ENCODE peak calls at places on chromosomes 1 and 21, in five cellular contexts. One of them, this sample, is unnamed.
A peak's percentile ranks its signal among the peaks of the same experiment; 100 is the strongest.

GRCh38 chr1:212628056-212628455 is 19.5 kb downstream of the ATF3 start:
- DNase-seq in AG09309: no peak
- DNase-seq in fibroblast of lung: no peak
- DNase-seq in heart right ventricle: no peak
- DNase-seq in stomach: no peak
- DNase-seq in this sample: no peak

GRCh38 chr1:62993844-62994243 is 209.9 kb downstream of the ATG4C start:
- DNase-seq in AG09309: no peak
- DNase-seq in fibroblast of lung: no peak
- DNase-seq in heart right ventricle: no peak
- DNase-seq in stomach: no peak
- DNase-seq in this sample: no peak

GRCh38 chr21:33554236-33554981 is 11.6 kb downstream of the SON start:
- DNase-seq in AG09309: no peak
- DNase-seq in fibroblast of lung: no peak
- DNase-seq in heart right ventricle: no peak
- DNase-seq in stomach: no peak
- DNase-seq in this sample: no peak

GRCh38 chr1:173447224-173447623 is 29.9 kb upstream of the PRDX6 start:
- DNase-seq in AG09309: no peak
- DNase-seq in fibroblast of lung: no peak
- DNase-seq in heart right ventricle: no peak
- DNase-seq in stomach: no peak
- DNase-seq in this sample: no peak

GRCh38 chr1:6466023-6466422 is at the start of gene TNFRSF25:
- DNase-seq in AG09309: no peak
- DNase-seq in fibroblast of lung: no peak
- DNase-seq in heart right ventricle: no peak
- DNase-seq in stomach: no peak
- DNase-seq in this sample: no peak

GRCh38 chr1:5455651-5456050 is 536.6 kb downstream of the NPHP4 start:
- DNase-seq in AG09309: no peak
- DNase-seq in fibroblast of lung: no peak
- DNase-seq in heart right ventricle: no peak
- DNase-seq in stomach: no peak
- DNase-seq in this sample: no peak

GRCh38 chr1:15764269-15764764 is 5.7 kb downstream of the FBLIM1 start:
- DNase-seq in AG09309: no peak
- DNase-seq in fibroblast of lung: no peak
- DNase-seq in heart right ventricle: no peak
- DNase-seq in stomach: peak; percentile 58
- DNase-seq in this sample: no peak

GRCh38 chr1:156565519-156565918 is 6.8 kb downstream of the IQGAP3 start:
- DNase-seq in AG09309: no peak
- DNase-seq in fibroblast of lung: no peak
- DNase-seq in heart right ventricle: no peak
- DNase-seq in stomach: no peak
- DNase-seq in this sample: no peak

GRCh38 chr1:232404227-232404626 is 225.7 kb downstream of the SIPA1L2 start:
- DNase-seq in AG09309: no peak
- DNase-seq in fibroblast of lung: no peak
- DNase-seq in heart right ventricle: no peak
- DNase-seq in stomach: no peak
- DNase-seq in this sample: no peak

GRCh38 chr1:96424882-96425281 is 296.7 kb upstream of the PTBP2 start:
- DNase-seq in AG09309: no peak
- DNase-seq in fibroblast of lung: peak; percentile 75
- DNase-seq in heart right ventricle: no peak
- DNase-seq in stomach: no peak
- DNase-seq in this sample: no peak

GRCh38 chr1:178093958-178094751 is at the start of gene RASAL2:
- DNase-seq in AG09309: no peak
- DNase-seq in fibroblast of lung: peak; percentile 61
- DNase-seq in heart right ventricle: peak; percentile 77
- DNase-seq in stomach: peak; percentile 62
- DNase-seq in this sample: peak; percentile 58

GRCh38 chr1:220825819-220826551 is 39.3 kb downstream of the MTARC1 start:
- DNase-seq in AG09309: peak; percentile 32
- DNase-seq in fibroblast of lung: no peak
- DNase-seq in heart right ventricle: peak; percentile 34
- DNase-seq in stomach: no peak
- DNase-seq in this sample: no peak

GRCh38 chr1:67755619-67756018 is 70.6 kb downstream of the GADD45A start:
- DNase-seq in AG09309: no peak
- DNase-seq in fibroblast of lung: no peak
- DNase-seq in heart right ventricle: no peak
- DNase-seq in stomach: no peak
- DNase-seq in this sample: no peak

GRCh38 chr1:151371744-151372410 is 628 bp downstream of the SELENBP1 start:
- DNase-seq in AG09309: no peak
- DNase-seq in fibroblast of lung: peak; percentile 38
- DNase-seq in heart right ventricle: peak; percentile 67
- DNase-seq in stomach: peak; percentile 75
- DNase-seq in this sample: peak; percentile 36

GRCh38 chr1:30912203-30912602 is 3.6 kb upstream of the SDC3 start:
- DNase-seq in AG09309: no peak
- DNase-seq in fibroblast of lung: no peak
- DNase-seq in heart right ventricle: no peak
- DNase-seq in stomach: no peak
- DNase-seq in this sample: no peak

GRCh38 chr1:84634536-84635205 is 55.6 kb downstream of the SSX2IP start:
- DNase-seq in AG09309: no peak
- DNase-seq in fibroblast of lung: no peak
- DNase-seq in heart right ventricle: no peak
- DNase-seq in stomach: no peak
- DNase-seq in this sample: no peak

GRCh38 chr1:246497331-246497915 is 9.7 kb downstream of the SMYD3 start:
- DNase-seq in AG09309: peak; percentile 52
- DNase-seq in fibroblast of lung: peak; percentile 63
- DNase-seq in heart right ventricle: no peak
- DNase-seq in stomach: no peak
- DNase-seq in this sample: no peak

GRCh38 chr21:44298301-44298700 is 1.6 kb upstream of the PFKL start:
- DNase-seq in AG09309: no peak
- DNase-seq in fibroblast of lung: no peak
- DNase-seq in heart right ventricle: no peak
- DNase-seq in stomach: no peak
- DNase-seq in this sample: no peak

GRCh38 chr1:244012232-244012631 is 38.9 kb upstream of the ZBTB18 start:
- DNase-seq in AG09309: no peak
- DNase-seq in fibroblast of lung: peak; percentile 88
- DNase-seq in heart right ventricle: no peak
- DNase-seq in stomach: no peak
- DNase-seq in this sample: no peak

GRCh38 chr1:226535626-226536025 is 12.9 kb upstream of the STUM start:
- DNase-seq in AG09309: no peak
- DNase-seq in fibroblast of lung: no peak
- DNase-seq in heart right ventricle: no peak
- DNase-seq in stomach: no peak
- DNase-seq in this sample: no peak

GRCh38 chr1:29236743-29236992 is 346 bp downstream of the PTPRU start:
- DNase-seq in AG09309: no peak
- DNase-seq in fibroblast of lung: peak; percentile 51
- DNase-seq in heart right ventricle: no peak
- DNase-seq in stomach: no peak
- DNase-seq in this sample: no peak

GRCh38 chr1:240344918-240345317 is 253.2 kb downstream of the FMN2 start:
- DNase-seq in AG09309: no peak
- DNase-seq in fibroblast of lung: peak; percentile 53
- DNase-seq in heart right ventricle: no peak
- DNase-seq in stomach: no peak
- DNase-seq in this sample: no peak

GRCh38 chr1:79460773-79461436 is 454.4 kb upstream of the ADGRL4 start:
- DNase-seq in AG09309: no peak
- DNase-seq in fibroblast of lung: no peak
- DNase-seq in heart right ventricle: no peak
- DNase-seq in stomach: no peak
- DNase-seq in this sample: no peak

GRCh38 chr1:32470991-32471694 is 6.3 kb downstream of the ZBTB8B start:
- DNase-seq in AG09309: no peak
- DNase-seq in fibroblast of lung: no peak
- DNase-seq in heart right ventricle: no peak
- DNase-seq in stomach: no peak
- DNase-seq in this sample: no peak

GRCh38 chr1:230661976-230662375 is 19.7 kb downstream of the COG2 start:
- DNase-seq in AG09309: no peak
- DNase-seq in fibroblast of lung: no peak
- DNase-seq in heart right ventricle: no peak
- DNase-seq in stomach: no peak
- DNase-seq in this sample: no peak

GRCh38 chr1:192986110-192986747 is 72.9 kb downstream of the UCHL5 start:
- DNase-seq in AG09309: no peak
- DNase-seq in fibroblast of lung: peak; percentile 77
- DNase-seq in heart right ventricle: no peak
- DNase-seq in stomach: no peak
- DNase-seq in this sample: no peak

DNA sequence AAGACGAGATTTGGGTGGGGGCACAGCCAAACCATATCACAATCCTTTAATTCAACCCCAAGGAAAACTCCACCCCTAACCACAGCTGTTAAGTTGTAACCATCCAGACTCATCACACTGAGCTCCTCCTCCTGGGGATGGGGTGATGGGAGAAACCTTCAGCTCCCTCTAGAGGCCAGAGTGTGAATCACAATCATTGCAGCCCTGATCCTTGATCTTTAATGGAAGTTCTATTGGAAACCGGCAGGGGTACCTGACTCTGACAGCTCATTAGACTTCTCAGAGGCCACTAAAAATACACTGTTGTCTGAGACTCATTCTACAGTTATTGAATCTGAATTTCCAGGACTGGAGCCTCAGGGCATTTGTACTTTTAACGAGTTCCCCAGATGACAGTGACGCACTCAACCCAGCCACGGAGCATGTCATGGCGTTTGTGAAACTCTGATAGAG is 127.2 kb downstream of the IGSF21 start:
- DNase-seq in AG09309: no peak
- DNase-seq in fibroblast of lung: no peak
- DNase-seq in heart right ventricle: no peak
- DNase-seq in stomach: peak; percentile 36
- DNase-seq in this sample: no peak
- H3K4me3 ChIP-seq in AG09309: no peak overlapping the region
- H3K4me3 ChIP-seq in fibroblast of lung: no peak overlapping the region
- H3K4me3 ChIP-seq in heart right ventricle: no peak overlapping the region
- H3K4me3 ChIP-seq in stomach: no peak overlapping the region
- H3K4me3 ChIP-seq in this sample: no peak overlapping the region

GRCh38 chr1:181314959-181315358 is 168.4 kb upstream of the CACNA1E start:
- DNase-seq in AG09309: no peak
- DNase-seq in fibroblast of lung: no peak
- DNase-seq in heart right ventricle: no peak
- DNase-seq in stomach: no peak
- DNase-seq in this sample: no peak

GRCh38 chr1:181318022-181318857 is 165.1 kb upstream of the CACNA1E start:
- DNase-seq in AG09309: no peak
- DNase-seq in fibroblast of lung: no peak
- DNase-seq in heart right ventricle: no peak
- DNase-seq in stomach: no peak
- DNase-seq in this sample: no peak

GRCh38 chr1:181318858-181319235 is 164.5 kb upstream of the CACNA1E start:
- DNase-seq in AG09309: no peak
- DNase-seq in fibroblast of lung: peak; percentile 1
- DNase-seq in heart right ventricle: no peak
- DNase-seq in stomach: no peak
- DNase-seq in this sample: no peak

GRCh38 chr1:181319903-181320302 is 163.4 kb upstream of the CACNA1E start:
- DNase-seq in AG09309: no peak
- DNase-seq in fibroblast of lung: no peak
- DNase-seq in heart right ventricle: no peak
- DNase-seq in stomach: no peak
- DNase-seq in this sample: no peak

GRCh38 chr1:181317261-181317924 is 165.9 kb upstream of the CACNA1E start:
- DNase-seq in AG09309: no peak
- DNase-seq in fibroblast of lung: no peak
- DNase-seq in heart right ventricle: no peak
- DNase-seq in stomach: no peak
- DNase-seq in this sample: no peak
- H3K4me3 ChIP-seq in AG09309: no peak overlapping the region
- H3K4me3 ChIP-seq in fibroblast of lung: no peak overlapping the region
- H3K4me3 ChIP-seq in heart right ventricle: no peak overlapping the region
- H3K4me3 ChIP-seq in stomach: no peak overlapping the region
- H3K4me3 ChIP-seq in this sample: no peak overlapping the region

DNA sequence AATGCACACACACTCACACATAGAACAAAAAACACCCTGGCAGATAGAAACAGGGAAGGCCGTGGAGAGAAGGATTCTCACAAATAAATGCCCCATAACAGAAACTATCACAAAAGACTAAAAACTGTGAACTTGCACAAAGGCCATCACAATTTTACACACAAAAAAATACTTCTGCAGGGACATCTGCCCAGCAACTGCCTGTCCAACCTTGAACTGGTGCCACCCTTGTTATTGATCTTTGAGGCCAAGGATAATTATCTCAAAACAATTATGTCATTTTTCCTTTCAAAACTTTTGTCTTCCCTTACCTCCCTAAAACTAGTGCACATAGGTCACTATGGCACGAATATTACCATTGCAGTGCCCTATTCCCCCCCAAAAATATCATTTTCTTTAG is 143.8 kb upstream of the KCTD3 start:
- DNase-seq in AG09309: no peak
- DNase-seq in fibroblast of lung: no peak
- DNase-seq in heart right ventricle: no peak
- DNase-seq in stomach: no peak
- DNase-seq in this sample: no peak
- H3K4me3 ChIP-seq in AG09309: no peak overlapping the region
- H3K4me3 ChIP-seq in fibroblast of lung: no peak overlapping the region
- H3K4me3 ChIP-seq in heart right ventricle: no peak overlapping the region
- H3K4me3 ChIP-seq in stomach: no peak overlapping the region
- H3K4me3 ChIP-seq in this sample: no peak overlapping the region

GRCh38 chr1:26724938-26725337 is 29.1 kb downstream of the ARID1A start:
- DNase-seq in AG09309: no peak
- DNase-seq in fibroblast of lung: peak; percentile 38
- DNase-seq in heart right ventricle: no peak
- DNase-seq in stomach: no peak
- DNase-seq in this sample: no peak
- H3K4me3 ChIP-seq in AG09309: no peak overlapping the region
- H3K4me3 ChIP-seq in fibroblast of lung: no peak overlapping the region
- H3K4me3 ChIP-seq in heart right ventricle: no peak overlapping the region
- H3K4me3 ChIP-seq in stomach: no peak overlapping the region
- H3K4me3 ChIP-seq in this sample: no peak overlapping the region

This sample was measured in tibial artery.